ENCODE peak calls at places on chromosome 16, in nine cellular contexts. Y is thoracic aorta, I is aorta, F is suprapubic skin, J is GM23248, W is lower lobe of right lung, G is cardiac muscle cell, L is upper lobe of right lung, R is colonic mucosa. K is an unnamed sample.

GRCh38 chr16:11670171-11671131 is 2.2 kb downstream of the SNN start:
- DNase-seq in F (no peak), J (peak; percentile 29), W (no peak), R (no peak), L (no peak), I (no peak), Y (no peak), G (no peak), K (peak; percentile 60)

GRCh38 chr16:50322333-50322732 is 46.5 kb downstream of the BRD7 start:
- DNase-seq in G (no peak), L (no peak), I (no peak), Y (no peak), F (no peak), W (no peak), R (no peak), J (no peak), K (no peak)

GRCh38 chr16:88633684-88634140 is 4.7 kb upstream of the IL17C start:
- DNase-seq in J (peak; percentile 56), F (no peak), Y (no peak), G (peak; percentile 26), W (peak; percentile 62), L (peak; percentile 80), I (no peak), R (peak; percentile 64), K (peak; percentile 68)

GRCh38 chr16:86707581-86707980 is 129.2 kb downstream of the FOXL1 start:
- DNase-seq in I (no peak), J (no peak), G (no peak), W (no peak), R (no peak), F (no peak), L (no peak), Y (no peak), K (no peak)

GRCh38 chr16:57165923-57166322 is 19.9 kb downstream of the PSME3IP1 start:
- DNase-seq in G (no peak), J (no peak), R (no peak), Y (no peak), W (no peak), L (no peak), I (no peak), F (no peak), K (no peak)

GRCh38 chr16:56724191-56724590 is 5.7 kb upstream of the NUP93 start:
- DNase-seq in F (no peak), G (no peak), R (no peak), L (no peak), Y (no peak), J (no peak), W (no peak), I (no peak), K (no peak)

GRCh38 chr16:11136600-11136999 is 119.4 kb downstream of the SOCS1 start:
- DNase-seq in R (no peak), J (peak; percentile 60), F (no peak), I (no peak), L (no peak), G (no peak), Y (no peak), W (no peak), K (peak; percentile 78)

GRCh38 chr16:59993101-59993500 is 1259.0 kb upstream of the GOT2 start:
- DNase-seq in J (no peak), I (no peak), F (no peak), W (no peak), L (no peak), Y (no peak), G (no peak), R (no peak), K (no peak)

GRCh38 chr16:77794586-77794985 is 6.2 kb downstream of the VAT1L start:
- DNase-seq in Y (no peak), J (peak; percentile 89), R (no peak), G (no peak), F (no peak), L (no peak), W (no peak), I (no peak), K (no peak)

GRCh38 chr16:47460755-47461597 is at the start of the genes ITFG1 and PHKB:
- DNase-seq in L (peak; percentile 97), I (peak; percentile 94), Y (peak; percentile 79), G (peak; percentile 94), W (peak; percentile 96), R (peak; percentile 92), J (peak; percentile 96), F (peak; percentile 94), K (peak; percentile 96)

GRCh38 chr16:49697631-49698030 is 158.3 kb downstream of the ZNF423 start:
- DNase-seq in G (no peak), L (no peak), F (no peak), I (no peak), Y (no peak), W (no peak), J (no peak), R (no peak), K (no peak)

GRCh38 chr16:5982979-5983378 is 885.4 kb upstream of the EEF2KMT start:
- DNase-seq in W (no peak), R (no peak), L (no peak), Y (no peak), I (no peak), F (no peak), J (no peak), G (no peak), K (no peak)

GRCh38 chr16:70782237-70782636 is 18.7 kb downstream of the VAC14 start:
- DNase-seq in I (no peak), J (no peak), W (no peak), L (peak; percentile 52), Y (no peak), F (no peak), G (no peak), R (no peak), K (no peak)

GRCh38 chr16:30053376-30054015 is 12.1 kb upstream of the ALDOA start:
- DNase-seq in R (no peak), G (no peak), J (peak; percentile 77), Y (no peak), F (no peak), I (peak; percentile 60), L (no peak), W (no peak), K (no peak)

GRCh38 chr16:81642943-81643342 is 136.1 kb upstream of the PLCG2 start:
- DNase-seq in F (no peak), L (no peak), J (no peak), I (no peak), R (no peak), G (no peak), Y (no peak), W (no peak), K (no peak)

GRCh38 chr16:81645925-81646324 is 133.2 kb upstream of the PLCG2 start:
- DNase-seq in W (no peak), R (no peak), I (no peak), F (no peak), Y (no peak), J (no peak), L (no peak), G (no peak), K (no peak)

GRCh38 chr16:81646561-81646960 is 132.5 kb upstream of the PLCG2 start:
- DNase-seq in I (no peak), W (no peak), G (no peak), L (no peak), J (peak; percentile 33), Y (no peak), F (no peak), R (no peak), K (no peak)

GRCh38 chr16:81647527-81647926 is 131.6 kb upstream of the PLCG2 start:
- DNase-seq in L (no peak), W (no peak), R (no peak), F (no peak), J (peak; percentile 90), Y (no peak), G (no peak), I (no peak), K (no peak)

DNA sequence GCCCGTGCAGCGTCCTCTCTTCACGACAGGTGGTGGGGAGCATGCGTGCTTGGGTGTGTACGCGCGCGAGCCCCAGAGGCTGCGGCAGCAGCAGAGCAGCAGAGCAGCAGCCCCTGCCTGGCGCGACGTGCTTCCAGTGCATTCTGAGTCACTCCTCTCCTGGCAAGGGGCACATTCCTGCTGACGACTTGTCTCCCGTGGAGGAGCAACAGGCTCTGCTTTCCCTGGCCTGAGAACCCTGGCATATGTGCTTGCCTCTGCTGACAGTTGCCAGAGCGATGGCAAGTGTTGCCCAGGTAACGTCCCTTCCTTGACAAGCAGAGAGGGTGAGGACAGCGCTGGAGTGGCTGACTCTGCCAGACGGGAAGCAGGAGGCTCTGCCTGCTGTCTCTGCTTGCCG is 133.8 kb upstream of the PLCG2 start:
- DNase-seq in J (peak; percentile 89), Y (no peak), W (peak; percentile 63), F (no peak), L (no peak), R (no peak), I (peak; percentile 82), G (peak; percentile 97), K (peak; percentile 82)
- H3K27ac ChIP-seq in J (peak overlapping the region; percentile 47), Y (no peak overlapping the region), W (no peak overlapping the region), F (peak overlapping the region; percentile 54), L (no peak overlapping the region), R (no peak overlapping the region), I (no peak overlapping the region), G (peak overlapping the region; percentile 95), K (no peak overlapping the region)

GRCh38 chr16:68238029-68238345 is 2.1 kb upstream of the ESRP2 start:
- DNase-seq in Y (no peak), F (no peak), I (no peak), L (no peak), W (no peak), G (no peak), R (no peak), J (no peak), K (no peak)
- H3K27ac ChIP-seq in Y (peak overlapping the region; percentile 82), F (peak overlapping the region; percentile 96), I (no peak overlapping the region), L (peak overlapping the region; percentile 93), W (peak overlapping the region; percentile 94), G (peak overlapping the region; percentile 80), R (peak overlapping the region; percentile 88), J (peak overlapping the region; percentile 87), K (peak overlapping the region; percentile 85)

GRCh38 chr16:84953051-84953746 is 58.1 kb downstream of the ZDHHC7 start:
- DNase-seq in I (no peak), J (no peak), R (no peak), W (no peak), Y (no peak), F (no peak), G (no peak), L (no peak), K (no peak)
- H3K27ac ChIP-seq in I (no peak overlapping the region), J (no peak overlapping the region), R (peak overlapping the region; percentile 13), W (peak overlapping the region; percentile 18), Y (peak overlapping the region; percentile 3), F (no peak overlapping the region), G (peak overlapping the region; percentile 98), L (no peak overlapping the region), K (peak overlapping the region; percentile 27)

GRCh38 chr16:28196331-28196987 is 15.3 kb downstream of the XPO6 start:
- DNase-seq in W (no peak), J (no peak), F (no peak), L (no peak), I (no peak), R (no peak), Y (no peak), G (no peak), K (no peak)

GRCh38 chr16:28192811-28193529 is 18.8 kb downstream of the XPO6 start:
- DNase-seq in R (peak; percentile 28), F (no peak), I (no peak), J (no peak), G (no peak), W (peak; percentile 58), L (peak; percentile 72), Y (no peak), K (no peak)

GRCh38 chr16:28195859-28196258 is 15.9 kb downstream of the XPO6 start:
- DNase-seq in J (no peak), R (no peak), L (no peak), W (no peak), I (no peak), F (no peak), Y (no peak), G (no peak), K (no peak)

GRCh38 chr16:28191364-28191985 is 20.3 kb downstream of the XPO6 start:
- DNase-seq in L (no peak), F (no peak), Y (no peak), G (no peak), J (no peak), I (no peak), W (no peak), R (no peak), K (no peak)

GRCh38 chr16:28193530-28194423 is 18.0 kb downstream of the XPO6 start:
- DNase-seq in G (no peak), R (no peak), J (peak; percentile 92), Y (no peak), L (no peak), I (no peak), W (no peak), F (no peak), K (no peak)
- H3K27ac ChIP-seq in G (no peak overlapping the region), R (peak overlapping the region; percentile 48), J (peak overlapping the region; percentile 78), Y (no peak overlapping the region), L (peak overlapping the region; percentile 66), I (no peak overlapping the region), W (peak overlapping the region; percentile 69), F (peak overlapping the region; percentile 10), K (no peak overlapping the region)